ENCODE peak calls at places on chromosomes 11 and 22, in nine cellular contexts. P is NB4; C is NCI-H1105; Q is C1 segment of cervical spinal cord; K is NCI-H1930; H is endothelial cell; Z is activated effector memory CD4-positive, alpha-beta T cell treated with Interleukin-2 at 50 U/mL for 16 hours; Y is activated gamma-delta T cell; M is activated T-helper 1 cell treated with Interleukin-2 at 50 U/mL for 16 hours. L is an unnamed sample.

GRCh38 chr11:78708388-78708787 is 133.7 kb upstream of the NARS2 start:
- DNase-seq in P (no peak), C (no peak), Q (no peak), K (no peak), H (no peak), Z (no peak), Y (no peak), M (no peak), L (no peak)

GRCh38 chr22:42584364-42584940 is 30.2 kb downstream of the POLDIP3 start:
- DNase-seq in P (no peak), C (no peak), Q (no peak), K (no peak), H (no peak), Z (no peak), Y (no peak), M (no peak), L (no peak)

GRCh38 chr22:49664891-49665290 is 162.8 kb downstream of the BRD1 start:
- DNase-seq in P (no peak), C (no peak), Q (no peak), K (no peak), H (no peak), Z (no peak), Y (no peak), M (no peak), L (no peak)

GRCh38 chr11:68865241-68865640 is 23.5 kb upstream of the CPT1A start:
- DNase-seq in P (no peak), C (no peak), Q (no peak), K (no peak), H (no peak), Z (no peak), Y (no peak), M (no peak), L (no peak)

GRCh38 chr11:112343368-112344039 is 82.8 kb upstream of the PLET1 start:
- DNase-seq in P (no peak), C (no peak), Q (no peak), K (no peak), H (no peak), Z (no peak), Y (no peak), M (no peak), L (no peak)

GRCh38 chr11:110529043-110529442 is 99.3 kb downstream of the FDX1 start:
- DNase-seq in P (peak; percentile 46), C (no peak), Q (no peak), K (no peak), H (no peak), Z (no peak), Y (no peak), M (no peak), L (peak; percentile 19)

GRCh38 chr11:81224396-81224795 is 1509.3 kb downstream of the FAM181B start:
- DNase-seq in P (no peak), C (no peak), Q (no peak), K (no peak), H (no peak), Z (no peak), Y (no peak), M (no peak), L (no peak)

GRCh38 chr11:119550330-119550729 is 127.4 kb upstream of the THY1 start:
- DNase-seq in P (no peak), C (no peak), Q (no peak), K (no peak), H (no peak), Z (no peak), Y (no peak), M (no peak), L (no peak)

GRCh38 chr22:37425800-37426531 is 1.3 kb downstream of the ELFN2 start:
- DNase-seq in P (peak; percentile 47), C (peak; percentile 46), Q (no peak), K (no peak), H (no peak), Z (no peak), Y (no peak), M (no peak), L (peak; percentile 28)

GRCh38 chr11:67299471-67300191 is 3.7 kb upstream of the SSH3 start:
- DNase-seq in P (no peak), C (no peak), Q (no peak), K (no peak), H (no peak), Z (no peak), Y (no peak), M (no peak), L (no peak)

GRCh38 chr22:33018232-33018864 is 39.8 kb downstream of the SYN3 start:
- DNase-seq in P (peak; percentile 43), C (peak; percentile 35), Q (peak; percentile 36), K (peak; percentile 11), H (peak; percentile 86), Z (no peak), Y (no peak), M (no peak), L (peak; percentile 55)

GRCh38 chr11:43269229-43269928 is 42.4 kb upstream of the API5 start:
- DNase-seq in P (no peak), C (no peak), Q (peak; percentile 1), K (no peak), H (no peak), Z (no peak), Y (no peak), M (no peak), L (no peak)

GRCh38 chr11:116646191-116646590 is 126.6 kb downstream of the BUD13 start:
- DNase-seq in P (no peak), C (no peak), Q (no peak), K (no peak), H (no peak), Z (no peak), Y (no peak), M (no peak), L (no peak)

GRCh38 chr11:62974848-62975522 is 9.8 kb downstream of the SLC22A6 start:
- DNase-seq in P (peak; percentile 59), C (peak; percentile 92), Q (no peak), K (no peak), H (peak; percentile 43), Z (no peak), Y (no peak), M (no peak), L (peak; percentile 28)

GRCh38 chr11:2587976-2588748 is 111.6 kb downstream of the KCNQ1OT1 start:
- DNase-seq in P (no peak), C (no peak), Q (no peak), K (no peak), H (no peak), Z (no peak), Y (no peak), M (no peak), L (no peak)

GRCh38 chr11:67266424-67267187 is at the start of gene GRK2:
- DNase-seq in P (peak; percentile 74), C (peak; percentile 43), Q (no peak), K (peak; percentile 23), H (peak; percentile 50), Z (peak; percentile 33), Y (peak; percentile 42), M (no peak), L (no peak)

GRCh38 chr11:8099291-8099899 is 18.4 kb downstream of the TUB start:
- DNase-seq in P (peak; percentile 77), C (peak; percentile 54), Q (peak; percentile 49), K (peak; percentile 12), H (peak; percentile 85), Z (peak; percentile 44), Y (no peak), M (peak; percentile 43), L (peak; percentile 79)

GRCh38 chr22:27116295-27116694 is 458.9 kb downstream of the MIAT start:
- DNase-seq in P (no peak), C (no peak), Q (no peak), K (no peak), H (no peak), Z (no peak), Y (no peak), M (no peak), L (no peak)

GRCh38 chr11:78365381-78365792 is 52.2 kb downstream of the GAB2 start:
- DNase-seq in P (no peak), C (no peak), Q (no peak), K (no peak), H (no peak), Z (no peak), Y (no peak), M (no peak), L (no peak)

GRCh38 chr22:49863936-49864335 is 10.3 kb downstream of the ZBED4 start:
- DNase-seq in P (no peak), C (no peak), Q (no peak), K (no peak), H (no peak), Z (no peak), Y (no peak), M (no peak), L (no peak)

GRCh38 chr11:12900496-12900895 is 108.6 kb upstream of the RASSF10 start:
- DNase-seq in P (no peak), C (no peak), Q (no peak), K (no peak), H (no peak), Z (no peak), Y (no peak), M (no peak), L (no peak)

GRCh38 chr11:85685820-85686459 is at the start of gene CCDC89:
- DNase-seq in P (no peak), C (peak; percentile 83), Q (peak; percentile 72), K (no peak), H (no peak), Z (no peak), Y (no peak), M (no peak), L (no peak)

GRCh38 chr11:78564037-78564888 is 10.4 kb downstream of the NARS2 start:
- DNase-seq in P (peak; percentile 80), C (peak; percentile 54), Q (no peak), K (peak; percentile 41), H (peak; percentile 52), Z (no peak), Y (no peak), M (no peak), L (peak; percentile 78)

GRCh38 chr11:122197055-122197987 is 81.3 kb upstream of the BLID start:
- DNase-seq in P (peak; percentile 28), C (no peak), Q (no peak), K (no peak), H (no peak), Z (no peak), Y (no peak), M (no peak), L (no peak)

GRCh38 chr11:119683783-119684182 is 45.2 kb downstream of the NECTIN1 start:
- DNase-seq in P (no peak), C (no peak), Q (no peak), K (no peak), H (no peak), Z (no peak), Y (no peak), M (no peak), L (no peak)

GRCh38 chr11:1922411-1923113 is 3.1 kb downstream of the TNNT3 start:
- DNase-seq in P (peak; percentile 34), C (no peak), Q (no peak), K (no peak), H (no peak), Z (no peak), Y (no peak), M (no peak), L (no peak)

GRCh38 chr11:76672431-76673163 is 2.0 kb upstream of the LRRC32 start:
- DNase-seq in P (peak; percentile 49), C (no peak), Q (no peak), K (no peak), H (no peak), Z (peak; percentile 12), Y (no peak), M (no peak), L (peak; percentile 43)

GRCh38 chr11:3926458-3927095 is 71.1 kb downstream of the STIM1 start:
- DNase-seq in P (no peak), C (no peak), Q (no peak), K (no peak), H (no peak), Z (no peak), Y (no peak), M (no peak), L (no peak)

GRCh38 chr22:49686495-49687219 is 141.0 kb downstream of the BRD1 start:
- DNase-seq in P (no peak), C (no peak), Q (no peak), K (no peak), H (no peak), Z (no peak), Y (no peak), M (no peak), L (no peak)

GRCh38 chr11:35031869-35032268 is 107.1 kb upstream of the CD44 start:
- DNase-seq in P (no peak), C (no peak), Q (no peak), K (no peak), H (no peak), Z (no peak), Y (no peak), M (no peak), L (no peak)

GRCh38 chr11:7648264-7648663 is 25.0 kb downstream of the CYB5R2 start:
- DNase-seq in P (no peak), C (no peak), Q (no peak), K (no peak), H (no peak), Z (no peak), Y (no peak), M (no peak), L (no peak)